ENCODE peak calls at places on chromosomes 5 and 9, in five cellular contexts. J is neural progenitor cell, A is upper lobe of right lung, Y is astrocyte of the spinal cord, M is Peyer's patch. T is an unnamed sample.

GRCh38 chr5:10632110-10632903 is 68.4 kb downstream of the ANKRD33B start:
- DNase-seq in J (no peak), A (peak; percentile 71), Y (peak; percentile 66), M (peak; percentile 78), T (no peak)

GRCh38 chr9:109381011-109381729 is 60.3 kb upstream of the EPB41L4B start:
- DNase-seq in J (no peak), A (no peak), Y (peak; percentile 9), M (no peak), T (no peak)

GRCh38 chr5:135491552-135492318 is 39.6 kb upstream of the TIFAB start:
- DNase-seq in J (peak; percentile 79), A (peak; percentile 76), Y (no peak), M (no peak), T (no peak)

GRCh38 chr9:119986205-119986604 is 593.8 kb downstream of the CDK5RAP2 start:
- DNase-seq in J (no peak), A (no peak), Y (no peak), M (no peak), T (no peak)

GRCh38 chr9:107141967-107142366 is 141.1 kb upstream of the RAD23B start:
- DNase-seq in J (no peak), A (no peak), Y (peak; percentile 19), M (no peak), T (no peak)

GRCh38 chr9:99635032-99635431 is 186.7 kb upstream of the NR4A3 start:
- DNase-seq in J (no peak), A (no peak), Y (peak; percentile 14), M (no peak), T (no peak)

GRCh38 chr9:23577611-23578010 is 248.4 kb downstream of the ELAVL2 start:
- DNase-seq in J (no peak), A (no peak), Y (no peak), M (no peak), T (no peak)

GRCh38 chr5:138461343-138462125 is 3.7 kb upstream of the EGR1 start:
- DNase-seq in J (no peak), A (peak; percentile 45), Y (peak; percentile 62), M (no peak), T (no peak)

GRCh38 chr9:114588671-114589526 is 1.3 kb downstream of the ATP6V1G1 start:
- DNase-seq in J (peak; percentile 9), A (no peak), Y (peak; percentile 47), M (no peak), T (no peak)

GRCh38 chr5:72269411-72269780 is 50.6 kb downstream of the MRPS27 start:
- DNase-seq in J (no peak), A (no peak), Y (no peak), M (no peak), T (no peak)

GRCh38 chr5:6732634-6733410 is 19.6 kb downstream of the TENT4A start:
- DNase-seq in J (no peak), A (peak; percentile 64), Y (peak; percentile 67), M (no peak), T (no peak)

GRCh38 chr9:6667633-6668280 is 22.2 kb upstream of the GLDC start:
- DNase-seq in J (peak; percentile 46), A (no peak), Y (peak; percentile 40), M (no peak), T (no peak)

GRCh38 chr5:132658383-132659302 is 670 bp downstream of the IL13 start:
- DNase-seq in J (no peak), A (no peak), Y (no peak), M (no peak), T (no peak)

GRCh38 chr5:124310453-124310852 is 436.0 kb downstream of the ZNF608 start:
- DNase-seq in J (peak; percentile 35), A (no peak), Y (no peak), M (no peak), T (no peak)

GRCh38 chr9:100170556-100170955 is 71.5 kb downstream of the INVS start:
- DNase-seq in J (no peak), A (no peak), Y (peak; percentile 15), M (no peak), T (no peak)

GRCh38 chr5:122154910-122155309 is 25.6 kb downstream of the ZNF474 start:
- DNase-seq in J (no peak), A (no peak), Y (peak; percentile 89), M (no peak), T (no peak)

GRCh38 chr9:78507008-78507407 is 210.1 kb downstream of the PSAT1 start:
- DNase-seq in J (peak; percentile 70), A (no peak), Y (no peak), M (no peak), T (no peak)

GRCh38 chr5:156471893-156472292 is 144.9 kb downstream of the SGCD start:
- DNase-seq in J (no peak), A (no peak), Y (no peak), M (no peak), T (no peak)

GRCh38 chr5:122258241-122258640 is 53.8 kb upstream of the SNCAIP start:
- DNase-seq in J (no peak), A (no peak), Y (no peak), M (no peak), T (no peak)

GRCh38 chr5:15433709-15434108 is 66.3 kb upstream of the FBXL7 start:
- DNase-seq in J (no peak), A (no peak), Y (no peak), M (no peak), T (no peak)

GRCh38 chr9:13862562-13862961 is 451.4 kb downstream of the NFIB start:
- DNase-seq in J (no peak), A (no peak), Y (no peak), M (no peak), T (no peak)

GRCh38 chr5:32916648-32917047 is 205.5 kb downstream of the NPR3 start:
- DNase-seq in J (peak; percentile 50), A (no peak), Y (peak; percentile 18), M (no peak), T (no peak)

GRCh38 chr9:75438716-75439115 is 350.4 kb downstream of the OSTF1 start:
- DNase-seq in J (no peak), A (no peak), Y (no peak), M (no peak), T (no peak)

GRCh38 chr9:121269030-121269887 is 1.3 kb downstream of the GSN start:
- DNase-seq in J (peak; percentile 72), A (no peak), Y (no peak), M (no peak), T (no peak)

GRCh38 chr9:113427629-113428028 is 17.1 kb downstream of the C9orf43 start:
- DNase-seq in J (no peak), A (no peak), Y (no peak), M (no peak), T (no peak)

GRCh38 chr5:101531031-101531430 is 627.9 kb upstream of the ST8SIA4 start:
- DNase-seq in J (no peak), A (no peak), Y (no peak), M (no peak), T (no peak)

GRCh38 chr5:35031276-35031675 is 16.5 kb downstream of the AGXT2 start:
- DNase-seq in J (no peak), A (no peak), Y (peak; percentile 77), M (no peak), T (no peak)

GRCh38 chr5:91357012-91357634 is 26.0 kb downstream of the ARRDC3 start:
- DNase-seq in J (no peak), A (no peak), Y (no peak), M (no peak), T (no peak)

GRCh38 chr5:58357121-58357520 is 102.8 kb downstream of the PLK2 start:
- DNase-seq in J (no peak), A (no peak), Y (no peak), M (no peak), T (no peak)

GRCh38 chr5:176660860-176661641 is 13.8 kb downstream of the TSPAN17 start:
- DNase-seq in J (peak; percentile 93), A (peak; percentile 84), Y (peak; percentile 68), M (peak; percentile 59), T (peak; percentile 80)

GRCh38 chr9:4887556-4887955 is 94.8 kb downstream of the RCL1 start:
- DNase-seq in J (no peak), A (peak; percentile 70), Y (peak; percentile 38), M (no peak), T (no peak)

GRCh38 chr5:11851402-11851801 is 52.8 kb downstream of the CTNND2 start:
- DNase-seq in J (peak; percentile 7), A (no peak), Y (peak; percentile 54), M (no peak), T (no peak)

GRCh38 chr5:75668988-75669760 is 48.1 kb downstream of the POC5 start:
- DNase-seq in J (no peak), A (no peak), Y (no peak), M (no peak), T (peak; percentile 57)

GRCh38 chr5:118327389-118327788 is 661.0 kb downstream of the DTWD2 start:
- DNase-seq in J (no peak), A (no peak), Y (no peak), M (no peak), T (no peak)
- TF ChIP-seq CTCF in J (no peak), A (no peak), Y (no peak), M (no peak), T (no peak)

GRCh38 chr9:95379630-95380029 is 62.1 kb upstream of the FANCC start:
- DNase-seq in J (no peak), A (no peak), Y (no peak), M (no peak), T (no peak)
- TF ChIP-seq CTCF in J (peak; percentile 14), A (peak; percentile 13), Y (no peak), M (no peak), T (no peak)

GRCh38 chr9:133436706-133437105 is 14.5 kb downstream of the ADAMTS13 start:
- DNase-seq in J (no peak), A (no peak), Y (no peak), M (no peak), T (no peak)

GRCh38 chr9:133440884-133441283 is 18.7 kb downstream of the ADAMTS13 start:
- DNase-seq in J (no peak), A (no peak), Y (no peak), M (peak; percentile 64), T (no peak)

GRCh38 chr9:133439337-133439736 is 17.2 kb downstream of the ADAMTS13 start:
- DNase-seq in J (no peak), A (no peak), Y (no peak), M (no peak), T (no peak)

GRCh38 chr9:133441571-133441970 is 18.2 kb upstream of the CACFD1 start:
- DNase-seq in J (no peak), A (no peak), Y (no peak), M (no peak), T (no peak)

DNA sequence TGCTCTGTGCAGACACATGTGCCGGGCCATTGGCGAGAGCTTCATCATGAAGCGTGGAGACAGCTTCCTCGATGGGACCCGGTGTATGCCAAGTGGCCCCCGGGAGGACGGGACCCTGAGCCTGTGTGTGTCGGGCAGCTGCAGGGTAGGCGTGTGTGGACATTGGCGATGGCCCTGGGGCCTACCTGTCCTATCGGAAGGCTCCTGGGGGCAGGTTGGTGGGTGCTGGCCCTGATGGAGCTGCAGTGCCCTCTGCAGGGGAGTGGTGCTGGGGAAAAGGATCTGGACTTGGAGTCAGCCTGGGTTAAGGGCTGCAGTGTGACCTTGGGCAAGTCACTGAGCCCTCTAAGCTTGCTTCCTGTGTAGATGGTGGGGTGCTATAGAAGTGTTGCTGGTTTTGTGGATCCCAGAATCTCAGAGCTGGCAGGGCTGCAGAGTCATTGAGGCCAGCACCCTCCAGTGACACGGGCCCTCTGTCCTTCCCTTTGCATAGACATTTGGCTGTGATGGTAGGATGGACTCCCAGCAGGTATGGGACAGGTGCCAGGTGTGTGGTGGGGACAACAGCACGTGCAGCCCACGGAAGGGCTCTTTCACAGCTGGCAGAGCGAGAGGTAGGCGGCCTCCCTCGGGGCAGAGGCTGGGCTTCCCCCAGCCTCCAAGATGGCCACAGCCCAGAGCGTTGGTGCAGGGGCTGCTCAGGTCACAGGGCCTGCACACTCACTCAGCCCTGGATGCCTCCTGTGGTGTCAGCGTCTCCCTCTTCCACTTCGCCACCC is 15.8 kb downstream of the ADAMTS13 start:
- DNase-seq in J (no peak), A (no peak), Y (no peak), M (no peak), T (no peak)
- TF ChIP-seq CTCF in J (peak; percentile 21), A (no peak), Y (no peak), M (no peak), T (no peak)

GRCh38 chr5:154157483-154158378 is 32.8 kb upstream of the GALNT10 start:
- DNase-seq in J (peak; percentile 44), A (no peak), Y (no peak), M (no peak), T (no peak)
- TF ChIP-seq CTCF in J (peak; percentile 77), A (peak; percentile 27), Y (peak; percentile 43), M (no peak), T (no peak)